ENCODE peak calls at places on chromosomes 6 and 20, in five cellular contexts. D is fibroblast of villous mesenchyme, H is esophagus squamous epithelium, U is AG09309, Y is right cardiac atrium. L is an unnamed sample.

GRCh38 chr6:47655719-47656595 is 42.4 kb upstream of the ADGRF4 start:
- DNase-seq in D (peak; percentile 40), H (no peak), U (no peak), Y (no peak), L (peak; percentile 78)

GRCh38 chr6:82365011-82365751 is 1.6 kb downstream of the TPBG start:
- DNase-seq in D (peak; percentile 35), H (no peak), U (no peak), Y (peak; percentile 52), L (no peak)

GRCh38 chr6:135305684-135306083 is 124.6 kb downstream of the MYB start:
- DNase-seq in D (no peak), H (no peak), U (no peak), Y (no peak), L (no peak)

GRCh38 chr20:15144911-15145310 is 807.5 kb upstream of the FLRT3 start:
- DNase-seq in D (no peak), H (no peak), U (no peak), Y (no peak), L (no peak)

GRCh38 chr6:54431466-54431865 is 123.2 kb downstream of the TINAG start:
- DNase-seq in D (peak; percentile 12), H (no peak), U (peak; percentile 18), Y (no peak), L (no peak)

GRCh38 chr6:138032571-138032970 is 74.6 kb downstream of the PERP start:
- DNase-seq in D (no peak), H (no peak), U (no peak), Y (no peak), L (no peak)

GRCh38 chr6:88749849-88750248 is 213.6 kb downstream of the RNGTT start:
- DNase-seq in D (no peak), H (no peak), U (no peak), Y (no peak), L (no peak)

GRCh38 chr6:40719671-40720374 is 132.7 kb upstream of the LRFN2 start:
- DNase-seq in D (peak; percentile 81), H (no peak), U (peak; percentile 41), Y (no peak), L (peak; percentile 16)

GRCh38 chr6:170459451-170459850 is 93.7 kb downstream of the PSMB1 start:
- DNase-seq in D (peak; percentile 62), H (no peak), U (no peak), Y (no peak), L (peak; percentile 7)

GRCh38 chr6:70110128-70111022 is 192.5 kb downstream of the COL9A1 start:
- DNase-seq in D (no peak), H (no peak), U (no peak), Y (no peak), L (no peak)

GRCh38 chr6:169041078-169041477 is 212.6 kb downstream of the THBS2 start:
- DNase-seq in D (no peak), H (no peak), U (no peak), Y (no peak), L (no peak)

GRCh38 chr6:45081634-45082033 is 246.5 kb upstream of the RUNX2 start:
- DNase-seq in D (no peak), H (no peak), U (no peak), Y (no peak), L (no peak)

DNA sequence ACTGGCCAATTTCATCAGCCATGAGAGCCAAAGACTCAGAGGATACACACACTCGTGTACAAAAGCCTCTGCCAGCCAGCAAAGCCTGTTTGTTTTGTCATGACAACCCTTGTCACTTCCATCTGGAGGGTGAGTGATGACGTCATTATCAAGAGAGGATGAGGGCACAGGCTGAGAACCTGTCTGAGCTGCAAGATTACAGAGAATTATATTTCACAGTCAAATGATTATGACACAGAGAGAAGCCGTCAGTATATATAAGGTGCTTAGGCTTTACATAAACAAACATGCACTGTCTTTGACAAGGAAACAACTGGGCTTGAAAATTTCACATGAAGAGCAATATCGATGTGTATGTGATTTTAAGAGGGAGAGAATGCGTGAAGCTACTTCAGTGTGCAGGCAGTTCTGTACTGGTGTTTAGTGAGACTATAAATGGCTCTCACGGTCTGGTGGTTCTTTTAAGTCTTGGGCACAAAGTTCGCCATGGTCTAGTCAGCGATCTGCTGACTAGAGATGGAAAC is 36.5 kb upstream of the BCLAF1 start:
- DNase-seq in D (peak; percentile 24), H (no peak), U (no peak), Y (no peak), L (peak; percentile 23)
- H3K4me3 ChIP-seq in D (no peak overlapping the region), H (no peak overlapping the region), U (no peak overlapping the region), Y (no peak overlapping the region), L (no peak overlapping the region)

GRCh38 chr6:9139762-9140161 is 704.4 kb upstream of the SLC35B3 start:
- DNase-seq in D (no peak), H (no peak), U (peak; percentile 61), Y (no peak), L (no peak)
- H3K4me3 ChIP-seq in D (no peak overlapping the region), H (no peak overlapping the region), U (no peak overlapping the region), Y (no peak overlapping the region), L (no peak overlapping the region)

DNA sequence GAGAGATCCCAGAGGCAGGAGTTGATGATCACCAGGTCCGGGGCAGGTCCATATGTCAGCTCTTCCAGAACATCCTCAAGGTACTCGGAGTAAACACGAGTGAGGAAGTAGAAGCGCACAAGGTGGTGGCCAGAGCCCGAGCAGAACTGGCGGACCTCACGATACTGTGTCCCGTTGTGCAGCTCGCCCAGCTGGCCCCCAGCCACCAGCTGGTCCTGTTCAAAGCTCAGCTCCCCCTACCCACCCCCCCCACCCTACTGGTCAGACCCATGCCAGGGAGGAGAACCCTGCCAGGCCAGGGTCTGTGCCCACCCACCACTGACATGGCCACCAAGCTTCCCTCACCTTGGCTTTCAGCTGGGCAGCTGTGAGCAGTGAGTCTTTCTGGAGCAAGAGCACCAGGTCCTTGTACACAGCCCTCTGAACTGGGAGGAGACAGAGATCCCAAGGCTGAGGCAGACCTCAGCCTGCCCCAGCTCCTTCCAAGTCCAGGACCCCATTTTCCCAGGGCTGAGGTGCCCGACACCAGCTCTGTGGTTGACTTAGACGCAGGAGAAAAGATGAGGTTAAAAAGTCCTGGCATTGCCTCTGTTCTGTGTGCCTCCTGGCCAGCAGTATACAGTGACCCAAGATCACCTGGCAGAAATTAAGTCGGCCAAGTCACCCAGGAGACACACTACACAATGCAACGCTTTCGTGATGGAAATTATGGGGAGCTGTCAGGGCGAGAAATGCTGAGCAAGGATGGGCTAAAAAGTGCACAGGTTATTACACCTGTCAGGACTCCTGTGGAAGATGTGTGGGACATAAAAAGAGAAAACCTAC is 1.4 kb downstream of the PCED1A start:
- DNase-seq in D (no peak), H (no peak), U (no peak), Y (no peak), L (no peak)
- H3K4me3 ChIP-seq in D (no peak overlapping the region), H (no peak overlapping the region), U (no peak overlapping the region), Y (no peak overlapping the region), L (no peak overlapping the region)

GRCh38 chr20:23656372-23656771 is 18.6 kb upstream of the CST3 start:
- DNase-seq in D (no peak), H (no peak), U (no peak), Y (peak; percentile 70), L (no peak)
- H3K4me3 ChIP-seq in D (no peak overlapping the region), H (no peak overlapping the region), U (no peak overlapping the region), Y (no peak overlapping the region), L (no peak overlapping the region)